ENCODE peak calls at places on chromosomes 4 and X, in seven cellular contexts. One of them, this sample, is unnamed. For H3K36me3, the result is how much of the 10 kb centered on the place peaks cover.

GRCh38 chr4:86991998-86992397 is 57.2 kb downstream of the AFF1 start:
- DNase-seq in K562: no peak
- DNase-seq in lower lobe of right lung: no peak
- DNase-seq in ovary: no peak
- DNase-seq in astrocyte: no peak
- DNase-seq in psoas muscle: no peak
- DNase-seq in CD8-positive, alpha-beta T cell: no peak
- DNase-seq in this sample: no peak

GRCh38 chrX:148874621-148875020 is 374.2 kb downstream of the AFF2 start:
- DNase-seq in psoas muscle: no peak
- DNase-seq in lower lobe of right lung: no peak
- DNase-seq in ovary: no peak
- DNase-seq in K562: no peak
- DNase-seq in astrocyte: peak
- DNase-seq in CD8-positive, alpha-beta T cell: no peak
- DNase-seq in this sample: no peak

GRCh38 chr4:89245459-89245858 is 62.1 kb downstream of the GPRIN3 start:
- DNase-seq in lower lobe of right lung: no peak
- DNase-seq in ovary: no peak
- DNase-seq in CD8-positive, alpha-beta T cell: no peak
- DNase-seq in psoas muscle: no peak
- DNase-seq in astrocyte: no peak
- DNase-seq in K562: no peak
- DNase-seq in this sample: peak

GRCh38 chr4:24930136-24930535 is 17.3 kb upstream of the CCDC149 start:
- DNase-seq in lower lobe of right lung: no peak
- DNase-seq in psoas muscle: no peak
- DNase-seq in astrocyte: no peak
- DNase-seq in ovary: no peak
- DNase-seq in K562: no peak
- DNase-seq in CD8-positive, alpha-beta T cell: no peak
- DNase-seq in this sample: no peak

GRCh38 chr4:160373911-160374310 is 1271.0 kb downstream of the RAPGEF2 start:
- DNase-seq in CD8-positive, alpha-beta T cell: no peak
- DNase-seq in ovary: no peak
- DNase-seq in K562: no peak
- DNase-seq in lower lobe of right lung: no peak
- DNase-seq in astrocyte: no peak
- DNase-seq in psoas muscle: no peak
- DNase-seq in this sample: no peak

GRCh38 chrX:40167240-40168182 is 69.8 kb upstream of the BCOR start:
- DNase-seq in lower lobe of right lung: no peak
- DNase-seq in astrocyte: no peak
- DNase-seq in CD8-positive, alpha-beta T cell: peak
- DNase-seq in ovary: peak
- DNase-seq in K562: peak
- DNase-seq in psoas muscle: no peak
- DNase-seq in this sample: no peak

GRCh38 chr4:111988514-111988913 is 156.7 kb upstream of the FAM241A start:
- DNase-seq in CD8-positive, alpha-beta T cell: no peak
- DNase-seq in lower lobe of right lung: no peak
- DNase-seq in psoas muscle: no peak
- DNase-seq in ovary: no peak
- DNase-seq in astrocyte: no peak
- DNase-seq in K562: no peak
- DNase-seq in this sample: no peak

GRCh38 chr4:86965019-86965976 is 30.5 kb downstream of the AFF1 start:
- DNase-seq in ovary: no peak
- DNase-seq in CD8-positive, alpha-beta T cell: no peak
- DNase-seq in psoas muscle: no peak
- DNase-seq in K562: no peak
- DNase-seq in astrocyte: no peak
- DNase-seq in lower lobe of right lung: no peak
- DNase-seq in this sample: no peak

GRCh38 chr4:76950846-76951321 is 1.3 kb downstream of the SEPTIN11 start:
- DNase-seq in K562: no peak
- DNase-seq in ovary: no peak
- DNase-seq in lower lobe of right lung: peak
- DNase-seq in psoas muscle: no peak
- DNase-seq in astrocyte: peak
- DNase-seq in CD8-positive, alpha-beta T cell: no peak
- DNase-seq in this sample: peak

GRCh38 chr4:7841071-7841470 is 98.6 kb downstream of the AFAP1 start:
- DNase-seq in psoas muscle: no peak
- DNase-seq in astrocyte: no peak
- DNase-seq in CD8-positive, alpha-beta T cell: no peak
- DNase-seq in ovary: no peak
- DNase-seq in K562: no peak
- DNase-seq in lower lobe of right lung: no peak
- DNase-seq in this sample: no peak

GRCh38 chr4:126916626-126917140 is 716.1 kb upstream of the INTU start:
- DNase-seq in astrocyte: peak
- DNase-seq in K562: peak
- DNase-seq in psoas muscle: no peak
- DNase-seq in CD8-positive, alpha-beta T cell: no peak
- DNase-seq in ovary: no peak
- DNase-seq in lower lobe of right lung: no peak
- DNase-seq in this sample: no peak

GRCh38 chrX:129480889-129481288 is 42.4 kb downstream of the SMARCA1 start:
- DNase-seq in lower lobe of right lung: no peak
- DNase-seq in CD8-positive, alpha-beta T cell: no peak
- DNase-seq in ovary: no peak
- DNase-seq in K562: no peak
- DNase-seq in psoas muscle: no peak
- DNase-seq in astrocyte: no peak
- DNase-seq in this sample: no peak

GRCh38 chr4:132230025-132230424 is 919.1 kb upstream of the PCDH10 start:
- DNase-seq in astrocyte: no peak
- DNase-seq in ovary: no peak
- DNase-seq in K562: no peak
- DNase-seq in CD8-positive, alpha-beta T cell: no peak
- DNase-seq in lower lobe of right lung: no peak
- DNase-seq in psoas muscle: no peak
- DNase-seq in this sample: no peak

GRCh38 chr4:102562995-102563394 is 61.8 kb downstream of the NFKB1 start:
- DNase-seq in psoas muscle: no peak
- DNase-seq in K562: no peak
- DNase-seq in lower lobe of right lung: no peak
- DNase-seq in ovary: no peak
- DNase-seq in astrocyte: no peak
- DNase-seq in CD8-positive, alpha-beta T cell: no peak
- DNase-seq in this sample: no peak

GRCh38 chrX:43165343-43165920 is 387.5 kb upstream of the PPP1R2C start:
- DNase-seq in CD8-positive, alpha-beta T cell: no peak
- DNase-seq in astrocyte: no peak
- DNase-seq in lower lobe of right lung: no peak
- DNase-seq in K562: no peak
- DNase-seq in psoas muscle: no peak
- DNase-seq in ovary: no peak
- DNase-seq in this sample: no peak

GRCh38 chr4:122576261-122577188 is 44.3 kb downstream of the IL21 start:
- DNase-seq in lower lobe of right lung: no peak
- DNase-seq in ovary: no peak
- DNase-seq in astrocyte: no peak
- DNase-seq in K562: peak
- DNase-seq in psoas muscle: no peak
- DNase-seq in CD8-positive, alpha-beta T cell: no peak
- DNase-seq in this sample: no peak

GRCh38 chrX:75067931-75068330 is 88.2 kb downstream of the ABCB7 start:
- DNase-seq in astrocyte: no peak
- DNase-seq in psoas muscle: no peak
- DNase-seq in CD8-positive, alpha-beta T cell: no peak
- DNase-seq in K562: no peak
- DNase-seq in ovary: no peak
- DNase-seq in lower lobe of right lung: no peak
- DNase-seq in this sample: no peak

GRCh38 chrX:30230395-30230794 is at the start of gene MAGEB3:
- DNase-seq in CD8-positive, alpha-beta T cell: no peak
- DNase-seq in astrocyte: no peak
- DNase-seq in ovary: no peak
- DNase-seq in lower lobe of right lung: no peak
- DNase-seq in psoas muscle: no peak
- DNase-seq in K562: no peak
- DNase-seq in this sample: no peak

GRCh38 chr4:35565640-35566039 is 678.7 kb downstream of the ARAP2 start:
- DNase-seq in lower lobe of right lung: no peak
- DNase-seq in astrocyte: no peak
- DNase-seq in ovary: no peak
- DNase-seq in CD8-positive, alpha-beta T cell: no peak
- DNase-seq in psoas muscle: no peak
- DNase-seq in K562: no peak
- DNase-seq in this sample: no peak

GRCh38 chr4:22029803-22030202 is 81.2 kb upstream of the KCNIP4 start:
- DNase-seq in astrocyte: no peak
- DNase-seq in K562: no peak
- DNase-seq in CD8-positive, alpha-beta T cell: no peak
- DNase-seq in psoas muscle: no peak
- DNase-seq in ovary: no peak
- DNase-seq in lower lobe of right lung: no peak
- DNase-seq in this sample: no peak

DNA sequence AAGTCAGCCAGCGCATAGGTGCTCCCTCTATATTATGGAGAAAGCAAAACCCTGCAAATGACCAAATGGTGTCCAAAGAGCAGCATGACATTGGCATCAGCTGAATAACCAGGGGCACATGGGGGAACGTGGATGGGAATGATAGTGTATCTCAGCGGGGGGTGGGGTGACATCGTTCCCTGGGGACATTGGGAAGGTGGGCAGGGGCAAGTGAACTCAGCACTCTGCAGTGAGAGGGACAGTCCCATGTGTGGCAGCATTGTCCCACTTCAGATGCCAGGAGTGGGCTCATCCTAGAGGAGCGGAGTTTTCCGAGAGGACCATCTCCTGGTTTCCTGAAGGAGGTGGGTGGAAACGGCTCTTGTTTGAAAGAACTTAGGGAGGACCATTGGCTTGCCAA is 64.8 kb downstream of the NELFA start:
- DNase-seq in psoas muscle: no peak
- DNase-seq in lower lobe of right lung: no peak
- DNase-seq in astrocyte: no peak
- DNase-seq in ovary: no peak
- DNase-seq in CD8-positive, alpha-beta T cell: no peak
- DNase-seq in K562: no peak
- DNase-seq in this sample: no peak
- H3K36me3 ChIP-seq in psoas muscle: under half
- H3K36me3 ChIP-seq in lower lobe of right lung: half or more
- H3K36me3 ChIP-seq in astrocyte: under half
- H3K36me3 ChIP-seq in ovary: under half
- H3K36me3 ChIP-seq in CD8-positive, alpha-beta T cell: under half
- H3K36me3 ChIP-seq in K562: half or more
- H3K36me3 ChIP-seq in this sample: under half

GRCh38 chrX:13694359-13694758 is 5.4 kb downstream of the RAB9A start:
- DNase-seq in CD8-positive, alpha-beta T cell: no peak
- DNase-seq in lower lobe of right lung: no peak
- DNase-seq in astrocyte: peak
- DNase-seq in ovary: no peak
- DNase-seq in psoas muscle: no peak
- DNase-seq in K562: no peak
- DNase-seq in this sample: no peak
- H3K4me3 ChIP-seq in CD8-positive, alpha-beta T cell: no peak
- H3K4me3 ChIP-seq in lower lobe of right lung: no peak
- H3K4me3 ChIP-seq in astrocyte: no peak
- H3K4me3 ChIP-seq in ovary: no peak
- H3K4me3 ChIP-seq in psoas muscle: peak
- H3K4me3 ChIP-seq in K562: no peak
- H3K4me3 ChIP-seq in this sample: no peak

GRCh38 chr4:108635070-108635655 is 14.8 kb downstream of the RPL34 start:
- DNase-seq in CD8-positive, alpha-beta T cell: no peak
- DNase-seq in astrocyte: no peak
- DNase-seq in K562: no peak
- DNase-seq in ovary: no peak
- DNase-seq in lower lobe of right lung: no peak
- DNase-seq in psoas muscle: no peak
- DNase-seq in this sample: no peak
- TF ChIP-seq CTCF in CD8-positive, alpha-beta T cell: no peak
- TF ChIP-seq CTCF in astrocyte: no peak
- TF ChIP-seq CTCF in K562: no peak
- TF ChIP-seq CTCF in ovary: no peak
- TF ChIP-seq CTCF in lower lobe of right lung: no peak
- TF ChIP-seq CTCF in psoas muscle: no peak
- TF ChIP-seq CTCF in this sample: no peak

DNA sequence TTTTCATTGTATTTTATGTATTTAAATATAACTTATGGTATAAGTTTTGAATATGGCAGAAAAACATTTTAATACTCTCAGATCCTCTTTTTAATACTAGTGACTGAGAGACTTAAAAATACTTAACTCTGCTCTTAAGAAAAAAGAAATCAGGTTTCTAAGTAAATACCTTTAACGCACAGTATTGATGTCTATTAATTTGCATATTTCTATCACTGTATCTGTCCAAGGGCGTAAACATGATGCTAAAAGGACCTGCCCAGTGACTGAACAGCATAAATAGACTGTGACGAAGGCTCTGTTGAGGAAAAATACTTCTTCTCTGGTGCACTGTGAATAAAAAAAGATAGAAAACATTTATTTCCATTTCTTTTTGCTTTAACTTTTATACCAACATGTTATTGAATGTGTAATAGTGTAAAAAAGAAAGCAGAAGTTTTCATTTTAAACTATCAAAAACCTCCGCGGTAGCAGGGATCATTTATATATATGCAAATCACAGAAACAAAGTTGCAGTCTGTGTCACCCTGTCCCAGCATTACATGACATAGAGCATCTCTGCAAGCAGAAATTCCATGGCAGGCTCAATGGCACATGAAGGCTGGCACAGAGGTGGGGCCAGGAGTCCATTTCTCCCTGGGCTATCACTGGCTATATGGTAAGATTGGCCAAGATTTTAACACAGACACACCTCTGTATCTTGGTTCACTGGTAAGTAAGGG is 75.5 kb downstream of the ZAR1 start:
- DNase-seq in lower lobe of right lung: no peak
- DNase-seq in CD8-positive, alpha-beta T cell: no peak
- DNase-seq in psoas muscle: no peak
- DNase-seq in K562: no peak
- DNase-seq in astrocyte: no peak
- DNase-seq in ovary: no peak
- DNase-seq in this sample: no peak
- H3K36me3 ChIP-seq in lower lobe of right lung: half or more
- H3K36me3 ChIP-seq in CD8-positive, alpha-beta T cell: under half
- H3K36me3 ChIP-seq in psoas muscle: under half
- H3K36me3 ChIP-seq in K562: under half
- H3K36me3 ChIP-seq in astrocyte: under half
- H3K36me3 ChIP-seq in ovary: under half
- H3K36me3 ChIP-seq in this sample: under half

DNA sequence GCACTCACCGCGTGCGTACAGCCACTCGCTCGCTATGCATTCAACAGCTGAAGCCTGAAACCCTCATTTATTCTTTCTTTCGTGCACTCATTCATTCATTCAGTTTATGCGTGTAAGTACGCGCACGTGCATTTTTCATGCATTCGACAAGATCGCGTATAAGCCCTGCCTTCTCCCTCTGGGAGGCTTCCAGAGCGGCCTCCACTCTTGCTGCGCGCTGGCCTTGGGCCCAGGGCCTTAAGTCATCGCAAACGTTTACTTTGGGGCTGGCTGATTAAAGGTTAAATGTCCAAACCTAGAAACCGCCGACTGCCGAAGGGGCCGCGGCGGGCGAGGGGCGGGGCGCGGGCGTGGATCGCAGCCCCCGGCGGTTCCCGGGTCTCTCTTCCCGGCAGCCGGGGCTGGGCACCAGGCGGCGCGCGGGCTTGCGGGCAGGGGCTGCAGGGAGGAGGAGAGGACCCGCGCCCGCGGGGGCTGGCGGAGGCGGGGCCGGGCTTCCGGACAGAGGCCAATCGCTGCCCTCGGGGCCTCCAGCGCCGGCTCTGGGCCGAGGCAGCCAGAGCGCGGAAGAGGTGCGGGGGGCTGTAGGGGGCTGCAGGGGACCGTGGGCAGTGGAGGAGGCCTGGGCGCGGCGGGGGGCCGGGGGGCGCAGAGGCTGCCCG is at the start of gene GYG2:
- DNase-seq in lower lobe of right lung: no peak
- DNase-seq in K562: peak
- DNase-seq in astrocyte: no peak
- DNase-seq in CD8-positive, alpha-beta T cell: peak
- DNase-seq in psoas muscle: no peak
- DNase-seq in ovary: no peak
- DNase-seq in this sample: peak
- H3K4me3 ChIP-seq in lower lobe of right lung: peak
- H3K4me3 ChIP-seq in K562: peak
- H3K4me3 ChIP-seq in astrocyte: no peak
- H3K4me3 ChIP-seq in CD8-positive, alpha-beta T cell: no peak
- H3K4me3 ChIP-seq in psoas muscle: no peak
- H3K4me3 ChIP-seq in ovary: peak
- H3K4me3 ChIP-seq in this sample: peak